ENCODE peak calls at places on chromosomes 2 and 18, in ten cellular contexts. N, T, B, Z, F, S, Y, J, E and M are unnamed samples.

GRCh38 chr2:15673919-15674636 is 82.4 kb downstream of the DDX1 start:
- DNase-seq in N (no peak), T (no peak), B (no peak), Z (no peak), F (no peak), S (no peak), Y (no peak), J (no peak), E (no peak), M (no peak)

GRCh38 chr18:46740046-46740445 is 16.8 kb downstream of the ST8SIA5 start:
- DNase-seq in N (no peak), T (no peak), B (no peak), Z (no peak), F (no peak), S (no peak), Y (no peak), J (no peak), E (no peak), M (no peak)

GRCh38 chr2:73770725-73771124 is 9.2 kb downstream of the DUSP11 start:
- DNase-seq in N (no peak), T (no peak), B (no peak), Z (no peak), F (no peak), S (no peak), Y (no peak), J (no peak), E (no peak), M (no peak)

GRCh38 chr2:74441690-74442482 is at the start of gene RTKN:
- DNase-seq in N (peak; percentile 87), T (no peak), B (peak; percentile 79), Z (no peak), F (no peak), S (no peak), Y (peak; percentile 70), J (peak; percentile 64), E (no peak), M (peak; percentile 76)

GRCh38 chr2:42753188-42753813 is 10.6 kb downstream of the OXER1 start:
- DNase-seq in N (no peak), T (no peak), B (no peak), Z (no peak), F (no peak), S (no peak), Y (no peak), J (no peak), E (no peak), M (no peak)

GRCh38 chr2:29459445-29460179 is 344.4 kb downstream of the CLIP4 start:
- DNase-seq in N (no peak), T (no peak), B (no peak), Z (no peak), F (peak; percentile 56), S (no peak), Y (no peak), J (peak; percentile 48), E (no peak), M (no peak)

GRCh38 chr2:107263596-107264090 is 377.7 kb upstream of the ST6GAL2 start:
- DNase-seq in N (no peak), T (no peak), B (no peak), Z (no peak), F (no peak), S (no peak), Y (no peak), J (no peak), E (no peak), M (no peak)

GRCh38 chr2:131076707-131077106 is 16.6 kb downstream of the FAM168B start:
- DNase-seq in N (no peak), T (no peak), B (no peak), Z (no peak), F (no peak), S (no peak), Y (no peak), J (no peak), E (no peak), M (no peak)

GRCh38 chr2:71789556-71790219 is 336.3 kb downstream of the DYSF start:
- DNase-seq in N (no peak), T (no peak), B (no peak), Z (no peak), F (no peak), S (no peak), Y (peak; percentile 0), J (no peak), E (no peak), M (peak; percentile 41)

GRCh38 chr18:63578357-63578958 is 8.7 kb upstream of the SERPINB13 start:
- DNase-seq in N (no peak), T (peak; percentile 53), B (no peak), Z (peak; percentile 62), F (no peak), S (no peak), Y (no peak), J (peak; percentile 51), E (no peak), M (no peak)

GRCh38 chr2:19476347-19476746 is 117.9 kb upstream of the OSR1 start:
- DNase-seq in N (no peak), T (no peak), B (no peak), Z (no peak), F (no peak), S (no peak), Y (no peak), J (no peak), E (no peak), M (no peak)

GRCh38 chr2:85302106-85302505 is 25.7 kb downstream of the TGOLN2 start:
- DNase-seq in N (no peak), T (no peak), B (no peak), Z (no peak), F (no peak), S (no peak), Y (no peak), J (no peak), E (no peak), M (no peak)

GRCh38 chr2:215352602-215353001 is 40.7 kb downstream of the ATIC start:
- DNase-seq in N (no peak), T (no peak), B (no peak), Z (no peak), F (no peak), S (no peak), Y (no peak), J (no peak), E (no peak), M (no peak)

GRCh38 chr2:55156326-55156725 is 75.8 kb downstream of the CLHC1 start:
- DNase-seq in N (no peak), T (no peak), B (no peak), Z (no peak), F (no peak), S (no peak), Y (no peak), J (no peak), E (no peak), M (no peak)

GRCh38 chr2:127044165-127044718 is 62.7 kb downstream of the BIN1 start:
- DNase-seq in N (no peak), T (no peak), B (no peak), Z (no peak), F (no peak), S (no peak), Y (no peak), J (no peak), E (no peak), M (no peak)

GRCh38 chr2:127046579-127046978 is 60.4 kb downstream of the BIN1 start:
- DNase-seq in N (no peak), T (no peak), B (no peak), Z (no peak), F (no peak), S (no peak), Y (peak; percentile 24), J (no peak), E (no peak), M (peak; percentile 70)

GRCh38 chr2:127043367-127044164 is 63.4 kb downstream of the BIN1 start:
- DNase-seq in N (no peak), T (no peak), B (no peak), Z (no peak), F (no peak), S (no peak), Y (peak; percentile 24), J (no peak), E (no peak), M (peak; percentile 72)

GRCh38 chr2:127045792-127046501 is 61.0 kb downstream of the BIN1 start:
- DNase-seq in N (peak; percentile 78), T (no peak), B (no peak), Z (no peak), F (no peak), S (no peak), Y (peak; percentile 23), J (no peak), E (peak; percentile 15), M (peak; percentile 76)

GRCh38 chr2:127044977-127045654 is 61.8 kb downstream of the BIN1 start:
- DNase-seq in N (no peak), T (no peak), B (no peak), Z (no peak), F (no peak), S (no peak), Y (peak; percentile 21), J (no peak), E (no peak), M (peak; percentile 57)
- H3K4me3 ChIP-seq in N (no peak overlapping the region), T (no peak overlapping the region), B (no peak overlapping the region), Z (no peak overlapping the region), F (no peak overlapping the region), S (no peak overlapping the region), Y (no peak overlapping the region), J (no peak overlapping the region), E (no peak overlapping the region), M (no peak overlapping the region)

DNA sequence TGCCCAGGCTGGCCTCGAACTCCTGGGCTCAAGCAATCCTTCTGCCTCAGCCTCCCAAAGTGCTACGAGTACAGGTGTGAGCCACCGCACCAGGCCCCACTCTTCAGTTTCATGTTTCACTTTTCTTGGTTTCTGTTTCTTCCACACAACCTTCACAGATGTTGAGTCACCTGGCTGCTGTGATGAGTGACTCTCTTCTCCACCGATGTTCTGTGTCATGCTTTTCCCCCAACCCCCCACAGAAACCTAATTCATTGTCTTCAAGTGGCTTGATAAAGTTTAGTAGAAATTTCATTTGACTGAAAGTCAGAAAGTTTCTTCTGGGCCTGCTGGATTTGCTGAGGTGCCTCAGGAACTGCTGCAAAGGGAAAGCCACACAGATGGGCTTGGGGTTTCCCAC is 78.5 kb downstream of the SPHKAP start:
- DNase-seq in N (no peak), T (no peak), B (no peak), Z (peak; percentile 44), F (no peak), S (no peak), Y (no peak), J (peak; percentile 13), E (no peak), M (no peak)
- H3K4me3 ChIP-seq in N (no peak overlapping the region), T (no peak overlapping the region), B (no peak overlapping the region), Z (no peak overlapping the region), F (no peak overlapping the region), S (no peak overlapping the region), Y (no peak overlapping the region), J (no peak overlapping the region), E (no peak overlapping the region), M (no peak overlapping the region)

GRCh38 chr2:47798628-47799027 is 15.7 kb downstream of the MSH6 start:
- DNase-seq in N (no peak), T (peak; percentile 8), B (no peak), Z (no peak), F (no peak), S (no peak), Y (no peak), J (no peak), E (no peak), M (no peak)
- H3K4me3 ChIP-seq in N (no peak overlapping the region), T (no peak overlapping the region), B (no peak overlapping the region), Z (no peak overlapping the region), F (no peak overlapping the region), S (no peak overlapping the region), Y (no peak overlapping the region), J (no peak overlapping the region), E (no peak overlapping the region), M (no peak overlapping the region)

DNA sequence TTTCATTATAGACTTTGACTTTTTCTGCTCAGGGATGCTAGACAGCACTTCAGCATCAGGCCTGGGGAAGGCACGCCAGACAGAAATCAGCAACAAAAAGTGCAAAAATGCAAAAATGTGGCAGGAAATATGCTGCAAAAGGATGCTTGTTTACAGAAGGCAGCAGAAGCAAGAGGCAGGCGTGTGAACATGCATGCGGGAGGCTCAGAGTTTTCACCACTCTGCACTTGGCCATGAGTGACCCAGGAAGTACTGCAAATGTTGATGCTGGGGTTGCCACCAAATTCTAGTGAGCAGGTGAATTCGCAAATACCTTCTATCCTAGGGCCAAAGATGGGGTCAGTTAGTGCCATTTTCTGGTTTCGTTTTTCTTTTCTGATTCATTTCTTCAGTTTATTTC is 55.5 kb upstream of the ALKAL2 start:
- DNase-seq in N (no peak), T (no peak), B (no peak), Z (no peak), F (no peak), S (no peak), Y (no peak), J (no peak), E (no peak), M (no peak)
- H3K4me3 ChIP-seq in N (no peak overlapping the region), T (no peak overlapping the region), B (no peak overlapping the region), Z (no peak overlapping the region), F (no peak overlapping the region), S (no peak overlapping the region), Y (no peak overlapping the region), J (no peak overlapping the region), E (no peak overlapping the region), M (no peak overlapping the region)